ENCODE peak calls at places on chromosome 13, in four cellular contexts. K is Peyer's patch; X is H9; P is CD4-positive, alpha-beta T cell. G is an unnamed sample.

GRCh38 chr13:78028960-78029359 is 110.3 kb upstream of the EDNRB start:
- DNase-seq in X (no peak), K (no peak), P (no peak), G (no peak)

GRCh38 chr13:46040763-46041162 is 11.8 kb downstream of the ZC3H13 start:
- DNase-seq in K (no peak), P (no peak), X (no peak), G (no peak)

GRCh38 chr13:48976677-48977625 is 1.2 kb downstream of the FNDC3A start:
- DNase-seq in P (no peak), K (peak; percentile 66), X (no peak), G (no peak)

GRCh38 chr13:46728777-46729176 is 68.2 kb downstream of the ESD start:
- DNase-seq in X (no peak), K (no peak), P (no peak), G (no peak)

GRCh38 chr13:50911051-50911690 is 1.6 kb downstream of the RNASEH2B start:
- DNase-seq in X (no peak), K (no peak), P (no peak), G (no peak)

GRCh38 chr13:36323951-36324566 is 22.1 kb downstream of the SPART start:
- DNase-seq in X (no peak), K (no peak), P (no peak), G (no peak)

GRCh38 chr13:47621931-47622330 is 379.1 kb downstream of the SUCLA2 start:
- DNase-seq in P (no peak), X (no peak), K (no peak), G (no peak)

GRCh38 chr13:91456837-91457236 is 58.4 kb downstream of the GPC5 start:
- DNase-seq in X (no peak), K (no peak), P (no peak), G (no peak)

GRCh38 chr13:113358653-113359052 is 5.3 kb downstream of the GRTP1 start:
- DNase-seq in K (no peak), P (no peak), X (no peak), G (no peak)

GRCh38 chr13:47112900-47113299 is 216.0 kb upstream of the HTR2A start:
- DNase-seq in X (no peak), K (no peak), P (no peak), G (no peak)

GRCh38 chr13:80173224-80173623 is 167.7 kb downstream of the SPRY2 start:
- DNase-seq in P (no peak), X (no peak), K (no peak), G (no peak)

GRCh38 chr13:110682746-110683145 is 23.2 kb downstream of the CARS2 start:
- DNase-seq in K (no peak), P (no peak), X (no peak), G (no peak)

GRCh38 chr13:49113526-49114286 is 106.4 kb upstream of the MLNR start:
- DNase-seq in X (no peak), K (no peak), P (no peak), G (no peak)

GRCh38 chr13:49602005-49602404 is 16.6 kb upstream of the RCBTB1 start:
- DNase-seq in P (no peak), X (no peak), K (no peak), G (no peak)

GRCh38 chr13:101144808-101145419 is 271.4 kb downstream of the NALCN start:
- DNase-seq in P (no peak), K (no peak), X (no peak), G (no peak)

GRCh38 chr13:51590966-51591627 is 6.8 kb downstream of the WDFY2 start:
- DNase-seq in X (no peak), P (no peak), K (no peak), G (no peak)

DNA sequence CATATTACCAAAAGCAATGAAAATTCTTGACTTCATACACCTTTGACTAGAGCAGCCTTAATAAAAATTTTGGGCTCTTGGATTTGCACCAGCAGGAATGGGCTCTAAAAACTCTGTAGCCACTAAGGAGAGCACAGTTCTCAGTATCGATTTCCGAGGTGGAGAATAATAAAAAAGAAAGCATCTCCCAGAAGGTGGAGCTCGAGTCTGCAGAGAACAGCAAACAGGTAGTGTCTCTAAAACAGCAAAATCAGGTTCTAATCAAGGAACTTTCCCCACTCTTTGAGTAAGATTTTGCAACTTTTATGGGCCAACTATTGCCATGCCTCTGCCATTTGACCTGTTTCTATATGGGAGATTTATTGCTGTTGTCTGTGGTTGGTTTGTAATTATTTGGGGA is 258.7 kb upstream of the GPC6 start:
- DNase-seq in X (no peak), K (no peak), P (no peak), G (no peak)
- TF ChIP-seq CTCF in X (peak; percentile 40), K (no peak), P (no peak), G (peak; percentile 16)

GRCh38 chr13:27770809-27771208 is 21.5 kb upstream of the GSX1 start:
- DNase-seq in K (no peak), P (no peak), X (peak; percentile 61), G (peak; percentile 52)
- TF ChIP-seq CTCF in K (no peak), P (peak; percentile 56), X (peak; percentile 77), G (peak; percentile 71)

GRCh38 chr13:107927557-107927956 is 287.8 kb downstream of the LIG4 start:
- DNase-seq in X (no peak), K (no peak), P (no peak), G (no peak)

DNA sequence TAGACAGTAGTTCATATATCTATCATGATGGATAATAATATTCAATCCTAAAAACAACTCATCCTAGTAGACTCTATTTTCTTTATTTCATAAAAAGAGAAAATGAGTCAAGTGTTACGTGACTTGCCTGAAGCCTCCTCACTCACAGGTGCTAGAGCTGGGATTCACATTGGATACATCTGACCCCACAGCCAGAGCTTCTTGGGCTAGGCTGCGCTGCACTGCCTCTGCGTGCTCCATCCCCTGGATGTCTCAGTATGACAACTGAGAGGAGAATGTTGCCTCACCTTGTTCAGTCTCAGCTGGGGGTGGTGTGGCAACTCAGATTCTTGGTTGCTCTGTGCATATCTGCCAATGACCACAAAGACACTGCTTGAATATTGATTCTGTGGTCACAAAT is 286.6 kb downstream of the LIG4 start:
- DNase-seq in P (no peak), X (no peak), K (no peak), G (no peak)
- TF ChIP-seq CTCF in P (no peak), X (no peak), K (no peak), G (no peak)

GRCh38 chr13:53189162-53189561 is 160.5 kb downstream of the OLFM4 start:
- DNase-seq in X (no peak), P (no peak), K (no peak), G (no peak)
- TF ChIP-seq CTCF in X (peak; percentile 32), P (no peak), K (no peak), G (no peak)